ENCODE peak calls at places on chromosomes 12 and 14, in eight cellular contexts. Q is kidney tubule cell, R is H54, O is WTC11, P is MV-4-11, S is AML-193, K is fibroblast of villous mesenchyme, A is brain microvascular endothelial cell. I is an unnamed sample.

GRCh38 chr12:6180300-6181051 is 19.7 kb upstream of the CD9 start:
- DNase-seq in Q (peak; percentile 84), R (peak; percentile 77), O (no peak), P (no peak), S (no peak), K (peak; percentile 84), A (peak; percentile 63), I (no peak)

GRCh38 chr14:59333235-59333634 is 131.9 kb downstream of the GPR135 start:
- DNase-seq in Q (no peak), R (no peak), O (no peak), P (no peak), S (no peak), K (no peak), A (no peak), I (no peak)

GRCh38 chr12:120849765-120850164 is 54.4 kb downstream of the SPPL3 start:
- DNase-seq in Q (peak; percentile 88), R (peak; percentile 25), O (no peak), P (no peak), S (no peak), K (peak; percentile 61), A (peak; percentile 71), I (no peak)

GRCh38 chr14:65282909-65283253 is 129.6 kb upstream of the FUT8 start:
- DNase-seq in Q (no peak), R (no peak), O (no peak), P (no peak), S (no peak), K (no peak), A (no peak), I (no peak)

GRCh38 chr12:57462307-57463253 is 3.0 kb downstream of the GLI1 start:
- DNase-seq in Q (peak; percentile 91), R (peak; percentile 95), O (peak; percentile 96), P (peak; percentile 63), S (peak; percentile 77), K (peak; percentile 94), A (peak; percentile 80), I (no peak)

GRCh38 chr12:131755305-131756113 is 44.6 kb downstream of the SFSWAP start:
- DNase-seq in Q (peak; percentile 42), R (peak; percentile 33), O (peak; percentile 50), P (no peak), S (peak; percentile 71), K (peak; percentile 25), A (peak; percentile 4), I (no peak)

GRCh38 chr12:90829044-90829443 is 125.9 kb downstream of the CCER1 start:
- DNase-seq in Q (no peak), R (no peak), O (no peak), P (no peak), S (no peak), K (no peak), A (no peak), I (no peak)

GRCh38 chr14:104639889-104640548 is 35.4 kb upstream of the TMEM179 start:
- DNase-seq in Q (peak; percentile 63), R (peak; percentile 95), O (peak; percentile 88), P (peak; percentile 46), S (peak; percentile 60), K (peak; percentile 47), A (peak; percentile 22), I (no peak)

GRCh38 chr12:75571204-75571603 is 59.8 kb upstream of the KRR1 start:
- DNase-seq in Q (no peak), R (no peak), O (no peak), P (no peak), S (no peak), K (no peak), A (no peak), I (no peak)

GRCh38 chr12:94575024-94575423 is 75.3 kb downstream of the TMCC3 start:
- DNase-seq in Q (no peak), R (no peak), O (no peak), P (no peak), S (no peak), K (no peak), A (no peak), I (no peak)

GRCh38 chr12:130633771-130634170 is 82.3 kb downstream of the RIMBP2 start:
- DNase-seq in Q (peak; percentile 89), R (no peak), O (peak; percentile 60), P (no peak), S (no peak), K (no peak), A (no peak), I (no peak)

GRCh38 chr14:105974902-105975301 is 448.5 kb downstream of the TMEM121 start:
- DNase-seq in Q (peak; percentile 21), R (no peak), O (no peak), P (no peak), S (no peak), K (no peak), A (no peak), I (no peak)

GRCh38 chr12:75725505-75726120 is 214.2 kb upstream of the KRR1 start:
- DNase-seq in Q (peak; percentile 86), R (peak; percentile 18), O (no peak), P (no peak), S (no peak), K (peak; percentile 30), A (peak; percentile 76), I (no peak)

GRCh38 chr12:7716391-7716790 is 5.2 kb downstream of the DPPA3 start:
- DNase-seq in Q (peak; percentile 8), R (no peak), O (no peak), P (peak; percentile 60), S (peak; percentile 50), K (no peak), A (no peak), I (no peak)

GRCh38 chr14:89625988-89626806 is 209.2 kb upstream of the FOXN3 start:
- DNase-seq in Q (peak; percentile 41), R (no peak), O (no peak), P (peak; percentile 30), S (no peak), K (no peak), A (no peak), I (no peak)

GRCh38 chr14:96249016-96249415 is 7.0 kb upstream of the BDKRB1 start:
- DNase-seq in Q (no peak), R (no peak), O (no peak), P (peak; percentile 95), S (peak; percentile 88), K (peak; percentile 99), A (peak; percentile 70), I (peak; percentile 52)

GRCh38 chr12:30415777-30416176 is 279.9 kb downstream of the IPO8 start:
- DNase-seq in Q (no peak), R (no peak), O (no peak), P (no peak), S (no peak), K (no peak), A (no peak), I (no peak)

GRCh38 chr14:86662334-86662733 is 1132.4 kb downstream of the FLRT2 start:
- DNase-seq in Q (no peak), R (no peak), O (no peak), P (no peak), S (no peak), K (no peak), A (no peak), I (no peak)

GRCh38 chr12:100842156-100842555 is 47.6 kb downstream of the ANO4 start:
- DNase-seq in Q (no peak), R (no peak), O (no peak), P (no peak), S (no peak), K (no peak), A (peak; percentile 5), I (no peak)

GRCh38 chr14:91185721-91186120 is 58.8 kb downstream of the GPR68 start:
- DNase-seq in Q (no peak), R (no peak), O (no peak), P (no peak), S (no peak), K (peak; percentile 3), A (no peak), I (no peak)

GRCh38 chr14:60649815-60650381 is 621 bp upstream of the SIX1 start:
- DNase-seq in Q (no peak), R (no peak), O (peak; percentile 37), P (no peak), S (no peak), K (no peak), A (no peak), I (no peak)

GRCh38 chr12:44369967-44370366 is 506.1 kb downstream of the NELL2 start:
- DNase-seq in Q (no peak), R (no peak), O (no peak), P (no peak), S (no peak), K (peak; percentile 21), A (no peak), I (no peak)

GRCh38 chr12:15474766-15475165 is 152.5 kb downstream of the PTPRO start:
- DNase-seq in Q (no peak), R (no peak), O (no peak), P (no peak), S (no peak), K (no peak), A (no peak), I (no peak)